ENCODE peak calls at places on chromosomes 1 and 21, in six cellular contexts. H is HFFc6; C is aorta; N is effector memory CD8-positive, alpha-beta T cell; J is pulmonary artery endothelial cell; X is left colon. F is an unnamed sample.

GRCh38 chr1:157580179-157580827 is 17.6 kb downstream of the FCRL4 start:
- DNase-seq in C (no peak), X (no peak), J (peak), N (peak), H (peak), F (no peak)

GRCh38 chr1:171801395-171801990 is 20.0 kb downstream of the METTL13 start:
- DNase-seq in J (no peak), X (no peak), N (no peak), H (peak), C (no peak), F (no peak)

GRCh38 chr1:45545019-45545493 is 5.6 kb upstream of the AKR1A1 start:
- DNase-seq in X (no peak), N (no peak), J (no peak), C (no peak), H (no peak), F (no peak)

GRCh38 chr1:226677121-226678020 is 61.7 kb downstream of the ITPKB start:
- DNase-seq in J (no peak), H (peak), N (peak), C (no peak), X (peak), F (peak)

GRCh38 chr21:34027727-34028461 is 45.5 kb upstream of the MRPS6 start:
- DNase-seq in N (no peak), H (peak), C (no peak), J (no peak), X (no peak), F (no peak)

GRCh38 chr1:240232548-240232947 is 140.9 kb downstream of the FMN2 start:
- DNase-seq in N (no peak), J (no peak), X (no peak), C (no peak), H (peak), F (no peak)

GRCh38 chr1:27357281-27358037 is 9.3 kb downstream of the MAP3K6 start:
- DNase-seq in H (no peak), C (peak), N (peak), J (no peak), X (peak), F (peak)

GRCh38 chr1:21301794-21302440 is 11.7 kb upstream of the ECE1 start:
- DNase-seq in C (no peak), J (no peak), N (no peak), X (no peak), H (no peak), F (no peak)

GRCh38 chr1:153220606-153221303 is 3.4 kb downstream of the PRR9 start:
- DNase-seq in H (no peak), X (no peak), J (no peak), N (no peak), C (no peak), F (no peak)

GRCh38 chr1:198829948-198830347 is 191.1 kb downstream of the PTPRC start:
- DNase-seq in X (no peak), H (peak), C (no peak), J (no peak), N (no peak), F (no peak)

GRCh38 chr1:74162333-74162732 is 35.6 kb downstream of the LRRIQ3 start:
- DNase-seq in J (no peak), H (no peak), C (no peak), N (no peak), X (no peak), F (no peak)

GRCh38 chr1:177091036-177091435 is 73.5 kb downstream of the ASTN1 start:
- DNase-seq in N (no peak), X (no peak), H (peak), J (no peak), C (no peak), F (no peak)

GRCh38 chr21:17454315-17455027 is 58.4 kb upstream of the CXADR start:
- DNase-seq in N (no peak), C (no peak), J (no peak), X (no peak), H (peak), F (peak)

GRCh38 chr1:230264342-230264741 is 161.8 kb downstream of the PGBD5 start:
- DNase-seq in J (no peak), N (no peak), H (no peak), X (no peak), C (no peak), F (no peak)

GRCh38 chr1:157137773-157138219 is 399 bp downstream of the ETV3 start:
- DNase-seq in X (no peak), N (peak), C (no peak), J (no peak), H (no peak), F (no peak)

GRCh38 chr1:209652873-209653401 is 712 bp upstream of the LAMB3 start:
- DNase-seq in C (peak), H (no peak), N (no peak), X (peak), J (no peak), F (peak)

GRCh38 chr21:33245289-33245918 is 15.7 kb downstream of the IFNAR2 start:
- DNase-seq in H (no peak), J (no peak), N (no peak), X (no peak), C (no peak), F (no peak)

GRCh38 chr1:58290685-58291372 is 255.7 kb downstream of the OMA1 start:
- DNase-seq in C (no peak), X (no peak), J (no peak), N (no peak), H (peak), F (no peak)

F was measured in left ventricle myocardium inferior.